ENCODE peak calls at places on chromosomes 13 and 19, in nine cellular contexts. N is prostate gland, H is fibroblast of gingiva, Z is OCI-LY7, Y is amniotic stem cell, D is AG04450, L is astrocyte of the hippocampus, X is vagina, F is glutamatergic neuron. V is an unnamed sample.

GRCh38 chr13:83121904-83122303 is 760.4 kb downstream of the SLITRK1 start:
- DNase-seq in N (no peak), H (peak), Z (no peak), L (no peak), Y (no peak), X (no peak), D (no peak), F (no peak), V (no peak)

GRCh38 chr13:99800951-99801350 is 170.6 kb downstream of the ZIC5 start:
- DNase-seq in Y (no peak), H (no peak), D (no peak), N (no peak), F (no peak), X (no peak), L (no peak), Z (no peak), V (no peak)

GRCh38 chr19:54502518-54503048 is at the start of gene LAIR2:
- DNase-seq in L (no peak), N (no peak), D (no peak), H (no peak), Z (no peak), F (no peak), X (no peak), Y (no peak), V (peak)

GRCh38 chr19:6738726-6739389 is 622 bp upstream of the TRIP10 start:
- DNase-seq in L (peak), F (peak), D (no peak), H (no peak), N (peak), X (no peak), Z (peak), Y (no peak), V (no peak)

GRCh38 chr13:105982219-105982618 is 553.2 kb downstream of the EFNB2 start:
- DNase-seq in L (no peak), Y (no peak), N (no peak), F (no peak), H (no peak), Z (no peak), D (no peak), X (no peak), V (no peak)

GRCh38 chr19:42497492-42498226 is 30.6 kb downstream of the CEACAM1 start:
- DNase-seq in D (no peak), L (no peak), H (no peak), Y (no peak), N (no peak), F (no peak), X (no peak), Z (peak), V (no peak)

GRCh38 chr19:43467730-43468129 is 2.3 kb upstream of the LYPD3 start:
- DNase-seq in Y (no peak), Z (no peak), D (no peak), N (no peak), F (no peak), X (no peak), L (peak), H (peak), V (no peak)

GRCh38 chr13:52703482-52703881 is 36.1 kb downstream of the CNMD start:
- DNase-seq in F (no peak), Z (no peak), Y (no peak), L (no peak), H (no peak), D (no peak), N (no peak), X (no peak), V (no peak)

GRCh38 chr13:23679214-23679613 is 109.0 kb downstream of the TNFRSF19 start:
- DNase-seq in D (no peak), Z (no peak), Y (no peak), F (no peak), X (no peak), H (no peak), N (no peak), L (peak), V (no peak)

GRCh38 chr13:29936961-29937360 is 86.5 kb upstream of the UBL3 start:
- DNase-seq in H (no peak), L (no peak), Z (no peak), X (no peak), F (no peak), Y (no peak), N (no peak), D (no peak), V (no peak)

GRCh38 chr13:32381539-32381938 is 46.4 kb downstream of the N4BP2L1 start:
- DNase-seq in H (peak), L (peak), D (no peak), Y (no peak), F (no peak), N (no peak), Z (no peak), X (no peak), V (no peak)

GRCh38 chr13:106651442-106651841 is 83.5 kb upstream of the ARGLU1 start:
- DNase-seq in L (no peak), D (no peak), Y (no peak), X (no peak), N (no peak), F (no peak), H (no peak), Z (no peak), V (no peak)

GRCh38 chr19:45011959-45012358 is 10.7 kb downstream of the RELB start:
- DNase-seq in Z (no peak), H (no peak), F (no peak), D (no peak), L (no peak), N (no peak), Y (no peak), X (no peak), V (no peak)

GRCh38 chr13:108947551-108948030 is 318.2 kb downstream of the MYO16 start:
- DNase-seq in Z (no peak), N (no peak), L (no peak), F (no peak), H (peak), X (no peak), D (no peak), Y (no peak), V (no peak)

GRCh38 chr19:33402421-33403220 is 29.1 kb downstream of the CEBPG start:
- DNase-seq in N (no peak), L (no peak), X (no peak), F (peak), H (no peak), D (no peak), Z (no peak), Y (no peak), V (peak)

GRCh38 chr19:49799271-49799797 is 13.8 kb downstream of the FUZ start:
- DNase-seq in Z (no peak), L (no peak), D (no peak), N (no peak), Y (no peak), H (no peak), F (no peak), X (no peak), V (no peak)

GRCh38 chr13:41562083-41562482 is 104.7 kb downstream of the RGCC start:
- DNase-seq in F (no peak), L (peak), N (no peak), Z (no peak), X (no peak), Y (peak), H (peak), D (peak), V (no peak)